ENCODE peak calls at places on chromosome 19, in seven cellular contexts. N is BE2C; B is Karpas-422; Z is CD4-positive, alpha-beta memory T cell; G is psoas muscle; C is A549; X is mucosa of descending colon. Q is an unnamed sample. For H3K9me3, the result is how much of the 10 kb centered on the place peaks cover.

GRCh38 chr19:38321646-38322323 is 2.1 kb downstream of the KCNK6 start:
- DNase-seq in N (peak), B (no peak), Z (no peak), G (no peak), C (no peak), X (no peak), Q (no peak)

GRCh38 chr19:45340232-45340898 is at the start of gene KLC3:
- DNase-seq in N (no peak), B (no peak), Z (no peak), G (no peak), C (no peak), X (peak), Q (no peak)

GRCh38 chr19:54114340-54114826 is 1.1 kb downstream of the TFPT start:
- DNase-seq in N (peak), B (peak), Z (peak), G (peak), C (no peak), X (peak), Q (no peak)

GRCh38 chr19:33702606-33703437 is 81.1 kb downstream of the CHST8 start:
- DNase-seq in N (no peak), B (no peak), Z (no peak), G (no peak), C (no peak), X (peak), Q (no peak)

GRCh38 chr19:46137915-46138473 is 10.0 kb upstream of the IGFL2 start:
- DNase-seq in N (no peak), B (no peak), Z (no peak), G (no peak), C (no peak), X (no peak), Q (no peak)

GRCh38 chr19:10420444-10421239 is at the start of gene PDE4A:
- DNase-seq in N (peak), B (peak), Z (peak), G (peak), C (peak), X (no peak), Q (no peak)

GRCh38 chr19:39327990-39328705 is 7.5 kb upstream of the LRFN1 start:
- DNase-seq in N (peak), B (peak), Z (peak), G (peak), C (peak), X (peak), Q (peak)

GRCh38 chr19:24054044-24054935 is 32.7 kb upstream of the ZNF254 start:
- DNase-seq in N (no peak), B (no peak), Z (no peak), G (no peak), C (peak), X (no peak), Q (peak)

GRCh38 chr19:17830567-17831418 is 9.5 kb upstream of the INSL3 start:
- DNase-seq in N (peak), B (peak), Z (peak), G (peak), C (peak), X (peak), Q (no peak)

GRCh38 chr19:45638930-45639729 is at the start of gene EML2:
- DNase-seq in N (peak), B (peak), Z (peak), G (peak), C (peak), X (peak), Q (no peak)

GRCh38 chr19:17244618-17245534 is 843 bp downstream of the NR2F6 start:
- DNase-seq in N (no peak), B (peak), Z (no peak), G (peak), C (no peak), X (peak), Q (no peak)

DNA sequence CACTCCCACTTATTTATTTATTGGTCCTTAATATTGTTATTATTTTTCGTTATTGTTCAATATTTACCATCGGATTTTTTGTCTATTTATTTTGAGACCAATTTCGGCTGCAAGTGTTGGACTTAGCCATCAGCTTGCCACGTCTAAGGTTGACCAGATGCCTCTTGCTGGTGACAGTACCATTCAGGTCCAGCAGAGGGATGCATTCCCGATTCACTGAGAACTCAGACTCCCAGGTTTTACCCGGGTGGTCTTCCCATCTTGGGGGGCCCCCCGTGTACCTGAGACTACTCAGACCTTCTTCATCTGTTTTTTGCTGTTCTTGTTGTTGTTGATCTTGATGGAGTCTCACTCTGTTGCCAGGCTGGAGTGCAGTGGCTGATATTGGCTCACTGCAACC is 1435.2 kb downstream of the UQCRFS1 start:
- DNase-seq in N (peak), B (no peak), Z (peak), G (no peak), C (peak), X (no peak), Q (no peak)
- H3K9me3 ChIP-seq in N (under half), B (under half), Z (under half), G (under half), C (half or more), X (under half), Q (under half)

GRCh38 chr19:343941-344624 is 513 bp downstream of the MIER2 start:
- DNase-seq in N (peak), B (peak), Z (no peak), G (peak), C (no peak), X (no peak), Q (no peak)
- H3K9me3 ChIP-seq in N (under half), B (under half), Z (under half), G (under half), C (under half), X (under half), Q (under half)

GRCh38 chr19:3506384-3507340 is 551 bp downstream of the FZR1 start:
- DNase-seq in N (no peak), B (peak), Z (peak), G (peak), C (no peak), X (peak), Q (no peak)

GRCh38 chr19:3503036-3503572 is 2.6 kb upstream of the DOHH start:
- DNase-seq in N (no peak), B (no peak), Z (no peak), G (no peak), C (no peak), X (no peak), Q (no peak)

GRCh38 chr19:3507371-3508120 is 1.4 kb downstream of the FZR1 start:
- DNase-seq in N (no peak), B (no peak), Z (peak), G (no peak), C (no peak), X (no peak), Q (no peak)

GRCh38 chr19:3504723-3505122 is 1.4 kb upstream of the FZR1 start:
- DNase-seq in N (no peak), B (no peak), Z (no peak), G (no peak), C (no peak), X (no peak), Q (no peak)

GRCh38 chr19:3505598-3506383 is at the start of gene FZR1:
- DNase-seq in N (peak), B (peak), Z (peak), G (peak), C (peak), X (peak), Q (peak)
- H3K9me3 ChIP-seq in N (under half), B (under half), Z (under half), G (under half), C (under half), X (under half), Q (under half)

DNA sequence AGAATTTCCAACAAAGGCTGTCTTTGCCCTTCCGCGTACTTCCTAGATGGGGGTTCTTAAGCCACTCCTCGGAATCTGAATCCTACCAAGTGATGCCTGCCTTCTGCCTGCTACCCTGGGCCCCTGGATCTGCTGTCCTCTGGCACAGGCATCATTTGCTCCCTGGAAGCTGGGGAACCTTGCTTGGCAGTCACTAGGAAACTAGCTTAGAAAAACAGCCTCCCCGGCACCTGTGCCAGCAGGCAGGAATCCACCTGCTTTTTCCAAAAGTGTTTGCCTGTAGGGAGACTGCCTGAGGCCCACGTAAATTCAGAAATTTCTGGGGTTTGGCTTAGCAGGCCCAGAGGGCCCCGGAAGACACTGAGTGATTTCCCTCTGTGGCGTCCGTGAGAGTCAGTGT is 442.4 kb downstream of the TSHZ3 start:
- DNase-seq in N (no peak), B (no peak), Z (no peak), G (no peak), C (no peak), X (no peak), Q (no peak)
- H3K9me3 ChIP-seq in N (under half), B (under half), Z (under half), G (under half), C (under half), X (under half), Q (under half)

DNA sequence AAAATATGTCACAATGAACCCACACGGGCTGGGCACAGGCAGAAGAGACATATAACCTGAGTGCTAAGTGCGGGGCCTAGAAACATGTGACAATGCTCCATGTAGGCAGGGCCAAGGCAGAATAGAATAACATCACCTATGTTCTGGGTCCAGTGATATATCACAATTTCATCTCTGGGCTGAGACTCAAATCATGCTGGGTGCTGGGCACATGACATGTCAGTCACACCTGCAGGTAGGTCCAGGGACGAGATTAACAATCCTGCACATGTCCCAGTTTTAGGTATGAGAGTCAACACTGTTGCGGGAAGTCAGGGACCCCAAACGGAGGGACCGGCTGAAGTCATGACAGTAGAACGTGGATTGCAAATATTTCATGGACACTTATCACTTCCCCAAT is 50.3 kb downstream of the ZNF99 start:
- DNase-seq in N (no peak), B (no peak), Z (no peak), G (no peak), C (no peak), X (no peak), Q (no peak)
- H3K9me3 ChIP-seq in N (under half), B (under half), Z (under half), G (under half), C (under half), X (half or more), Q (under half)

GRCh38 chr19:56712609-56713008 is 41.1 kb upstream of the ZNF835 start:
- DNase-seq in N (no peak), B (no peak), Z (no peak), G (no peak), C (no peak), X (no peak), Q (no peak)

GRCh38 chr19:56710437-56710836 is 38.9 kb upstream of the ZNF835 start:
- DNase-seq in N (no peak), B (no peak), Z (no peak), G (no peak), C (no peak), X (no peak), Q (no peak)

GRCh38 chr19:56701895-56702294 is 30.3 kb upstream of the ZNF835 start:
- DNase-seq in N (no peak), B (no peak), Z (no peak), G (no peak), C (no peak), X (no peak), Q (no peak)

GRCh38 chr19:56705939-56706338 is 34.4 kb upstream of the ZNF835 start:
- DNase-seq in N (no peak), B (peak), Z (no peak), G (no peak), C (no peak), X (no peak), Q (no peak)

DNA sequence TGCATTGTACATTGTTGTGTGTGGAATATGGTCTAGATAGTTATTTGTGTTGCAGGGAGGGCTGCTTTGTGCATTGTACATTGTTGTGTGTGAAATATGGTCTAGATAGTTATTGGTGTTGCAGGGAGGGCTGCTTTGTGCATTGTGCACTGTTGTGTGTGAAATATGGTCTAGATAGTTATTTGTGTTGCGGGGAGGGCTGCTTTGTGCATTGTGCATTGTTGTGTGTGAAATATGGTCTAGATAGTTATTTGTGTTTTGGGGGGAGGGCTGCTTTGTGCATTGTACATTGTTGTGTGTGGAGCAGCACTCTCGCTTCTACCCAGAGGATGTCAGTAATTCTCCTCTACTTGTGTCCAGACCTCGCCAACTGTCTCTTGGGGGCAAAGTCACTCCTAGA is 36.3 kb upstream of the ZNF835 start:
- DNase-seq in N (no peak), B (no peak), Z (no peak), G (no peak), C (no peak), X (no peak), Q (no peak)
- H3K9me3 ChIP-seq in N (under half), B (under half), Z (under half), G (under half), C (half or more), X (half or more), Q (under half)

DNA sequence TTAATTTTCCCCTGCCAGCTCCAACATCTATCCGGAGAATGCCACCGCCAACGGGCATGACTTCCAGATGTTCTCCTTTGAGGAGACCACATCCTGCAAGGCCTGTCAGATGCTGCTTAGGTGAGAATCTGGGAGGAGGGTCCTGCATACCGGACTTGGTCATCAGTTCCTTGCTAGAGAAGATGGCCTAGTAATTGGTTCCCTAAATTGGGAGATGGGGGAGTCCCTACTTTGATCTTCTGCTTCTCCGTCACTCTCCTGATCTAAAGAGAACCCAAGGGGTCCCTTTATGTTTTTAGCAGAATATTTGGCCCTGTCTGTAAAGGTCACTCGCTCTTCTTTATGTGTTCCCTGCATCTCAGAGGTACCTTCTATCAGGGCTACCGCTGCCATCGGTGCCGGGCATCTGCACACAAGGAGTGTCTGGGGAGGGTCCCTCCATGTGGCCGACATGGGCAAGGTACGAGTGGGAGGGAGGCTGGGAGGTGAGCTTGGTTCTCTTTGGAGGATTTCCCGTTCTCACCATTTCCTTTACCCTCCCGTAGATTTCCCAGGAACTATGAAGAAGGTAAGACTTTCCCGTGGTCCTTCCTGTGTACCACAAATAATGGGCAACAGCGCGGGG is 54.1 kb upstream of the ADGRE1 start:
- DNase-seq in N (no peak), B (no peak), Z (no peak), G (no peak), C (no peak), X (no peak), Q (no peak)
- H3K9me3 ChIP-seq in N (under half), B (under half), Z (under half), G (under half), C (under half), X (under half), Q (under half)

GRCh38 chr19:58291943-58292342 is 13.2 kb downstream of the ZNF8 start:
- DNase-seq in N (no peak), B (no peak), Z (no peak), G (no peak), C (no peak), X (no peak), Q (no peak)
- H3K9me3 ChIP-seq in N (under half), B (half or more), Z (under half), G (half or more), C (half or more), X (half or more), Q (under half)